ENCODE peak calls at places on chromosome 19, in four cellular contexts. O, R, L and Z are unnamed samples.
A peak's percentile ranks its signal among the peaks of the same experiment; 100 is the strongest.

GRCh38 chr19:55341191-55342043 is 1.7 kb downstream of the KMT5C start:
- DNase-seq in L (no peak), O (peak; percentile 33), R (peak; percentile 65), Z (peak; percentile 90)

GRCh38 chr19:45483033-45483432 is 13.8 kb downstream of the RTN2 start:
- DNase-seq in L (no peak), R (no peak), O (no peak), Z (no peak)

GRCh38 chr19:11989112-11989456 is 24.2 kb downstream of the ZNF763 start:
- DNase-seq in O (no peak), L (no peak), R (no peak), Z (no peak)

GRCh38 chr19:9914315-9915207 is 21.8 kb downstream of the OLFM2 start:
- DNase-seq in L (no peak), R (peak; percentile 87), O (peak; percentile 77), Z (peak; percentile 87)

GRCh38 chr19:31537136-31537535 is 187.9 kb upstream of the TSHZ3 start:
- DNase-seq in L (no peak), R (no peak), O (no peak), Z (no peak)

GRCh38 chr19:47315125-47315821 is 5.6 kb downstream of the C5AR1 start:
- DNase-seq in L (no peak), R (peak; percentile 95), O (peak; percentile 97), Z (peak; percentile 67)

GRCh38 chr19:38004505-38005223 is 97.7 kb downstream of the SIPA1L3 start:
- DNase-seq in R (peak; percentile 97), O (peak; percentile 98), L (no peak), Z (peak; percentile 93)

GRCh38 chr19:48571378-48572162 is 19.6 kb downstream of the SULT2B1 start:
- DNase-seq in R (no peak), L (no peak), O (no peak), Z (no peak)

GRCh38 chr19:33954686-33955085 is 158.0 kb downstream of the KCTD15 start:
- DNase-seq in R (no peak), O (no peak), L (no peak), Z (no peak)

GRCh38 chr19:50843701-50844221 is 10.4 kb upstream of the KLK15 start:
- DNase-seq in O (no peak), R (no peak), L (no peak), Z (no peak)

GRCh38 chr19:38033658-38034150 is 126.7 kb downstream of the SIPA1L3 start:
- DNase-seq in O (no peak), R (no peak), L (peak; percentile 25), Z (peak; percentile 62)

GRCh38 chr19:52786078-52786463 is 520 bp downstream of the ZNF600 start:
- DNase-seq in R (no peak), O (no peak), L (no peak), Z (no peak)

GRCh38 chr19:48873476-48874308 is 1.5 kb downstream of the PPP1R15A start:
- DNase-seq in R (peak; percentile 43), L (no peak), O (no peak), Z (no peak)

GRCh38 chr19:4494691-4495064 is 22.6 kb downstream of the HDGFL2 start:
- DNase-seq in L (no peak), O (no peak), R (no peak), Z (no peak)

GRCh38 chr19:7177926-7178325 is 108.4 kb downstream of the ZNF557 start:
- DNase-seq in L (no peak), R (no peak), O (peak; percentile 50), Z (no peak)

GRCh38 chr19:16087940-16088339 is 11.6 kb downstream of the TPM4 start:
- DNase-seq in R (no peak), O (no peak), L (no peak), Z (no peak)

GRCh38 chr19:48368942-48369341 is 4.8 kb downstream of the SYNGR4 start:
- DNase-seq in L (no peak), O (no peak), R (no peak), Z (no peak)

GRCh38 chr19:45767881-45768643 is 990 bp downstream of the SIX5 start:
- DNase-seq in R (peak; percentile 78), L (no peak), O (peak; percentile 65), Z (peak; percentile 71)

GRCh38 chr19:14555918-14556661 is 15.8 kb downstream of the NDUFB7 start:
- DNase-seq in R (peak; percentile 52), L (no peak), O (peak; percentile 34), Z (peak; percentile 30)
- H2AFZ ChIP-seq in R (peak overlapping the region; percentile 62), L (no peak overlapping the region), O (peak overlapping the region; percentile 92), Z (no peak overlapping the region)

GRCh38 chr19:36849701-36850645 is 703 bp upstream of the ZNF345 start:
- DNase-seq in L (no peak), O (peak; percentile 89), R (peak; percentile 96), Z (peak; percentile 92)
- H4K91ac ChIP-seq in L (peak overlapping the region; percentile 29), O (peak overlapping the region; percentile 54), R (no peak overlapping the region), Z (no peak overlapping the region)

GRCh38 chr19:36116344-36116637 is 1.0 kb downstream of the TBCB start:
- DNase-seq in R (no peak), O (no peak), L (no peak), Z (no peak)
- H2AK5ac ChIP-seq in R (no peak overlapping the region), O (peak overlapping the region; percentile 99), L (no peak overlapping the region), Z (no peak overlapping the region)

DNA sequence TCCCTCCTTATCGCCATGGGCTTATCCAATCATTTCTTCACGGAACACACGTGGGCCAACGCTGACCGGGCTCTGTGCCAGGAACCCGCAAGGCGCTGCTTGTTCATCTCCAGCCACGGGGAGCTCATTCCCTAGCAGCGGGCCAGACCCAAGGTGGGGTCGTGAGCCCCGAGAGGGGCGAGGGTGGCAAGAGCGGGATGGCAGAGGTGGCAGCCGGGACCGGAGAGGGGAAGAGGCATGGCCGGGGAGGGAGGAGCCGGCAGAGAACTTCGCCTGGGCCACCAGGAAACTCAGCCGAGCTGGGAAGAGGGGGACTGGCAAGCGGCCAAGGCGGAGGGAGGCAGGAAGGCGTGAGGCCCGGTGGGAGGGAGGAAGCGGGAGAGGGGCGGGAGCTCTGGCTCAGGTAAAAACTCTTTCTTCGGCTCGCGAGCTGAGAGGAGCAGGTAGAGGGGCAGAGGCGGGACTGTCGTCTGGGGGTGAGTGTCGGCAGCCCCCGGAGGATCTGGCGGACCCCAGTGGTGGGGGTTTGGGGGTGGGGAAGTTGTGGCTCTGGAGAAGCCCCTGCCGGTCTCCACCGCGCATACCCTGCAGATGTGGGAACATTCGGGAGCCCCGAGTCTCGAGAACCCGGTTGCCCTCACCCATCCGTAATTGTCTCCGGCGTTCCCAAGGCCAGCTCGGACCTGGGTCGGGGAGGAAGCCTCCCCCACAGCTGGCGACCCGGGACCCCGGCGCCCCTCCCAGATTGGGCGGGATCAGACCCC is at the start of gene B3GNT3:
- DNase-seq in L (no peak), R (no peak), O (no peak), Z (peak; percentile 82)
- H2AFZ ChIP-seq in L (peak within 1 kb of the TSS; percentile 47), R (no peak within 1 kb of the TSS), O (peak within 1 kb of the TSS; percentile 51), Z (no peak within 1 kb of the TSS)

DNA sequence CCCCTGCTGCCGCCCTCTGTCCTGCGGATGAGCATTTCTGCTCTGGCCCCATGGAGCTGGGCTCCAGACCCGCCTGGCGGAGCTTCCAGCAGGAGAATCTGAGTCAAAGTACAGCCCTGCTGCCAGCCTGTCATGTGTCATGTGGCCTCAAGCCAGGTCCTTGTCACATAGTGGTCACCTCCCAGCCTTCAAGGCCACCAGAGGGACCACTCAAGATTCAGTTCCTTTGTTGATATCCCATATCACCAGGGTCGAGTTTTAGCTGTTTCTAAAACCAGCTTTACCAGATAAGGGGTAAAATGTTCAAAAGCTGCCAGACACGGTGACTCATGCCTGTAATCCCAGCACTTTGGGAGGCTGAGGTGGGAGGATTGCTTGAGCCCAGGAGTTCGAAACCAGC is 13.4 kb downstream of the THOP1 start:
- DNase-seq in O (peak; percentile 7), L (no peak), R (no peak), Z (no peak)
- H4K91ac ChIP-seq in O (no peak overlapping the region), L (no peak overlapping the region), R (no peak overlapping the region), Z (no peak overlapping the region)